ENCODE peak calls at places on chromosomes 5 and 9, in seven cellular contexts. C is IMR-90, U is mesendoderm, F is H1, X is mesenchymal stem cell, E is neuronal stem cell, J is trophoblast cell. N is an unnamed sample.

GRCh38 chr9:111300140-111300735 is 29.8 kb downstream of the OR2K2 start:
- DNase-seq in C (no peak), U (peak), F (no peak), X (no peak), E (no peak), J (no peak), N (no peak)

GRCh38 chr5:119412828-119413227 is 39.5 kb upstream of the HSD17B4 start:
- DNase-seq in C (no peak), U (no peak), F (no peak), X (no peak), E (no peak), J (no peak), N (no peak)

GRCh38 chr5:14414007-14414406 is 167.6 kb upstream of the OTULINL start:
- DNase-seq in C (no peak), U (no peak), F (no peak), X (no peak), E (no peak), J (no peak), N (no peak)

GRCh38 chr5:103469288-103470065 is 93.1 kb downstream of the NUDT12 start:
- DNase-seq in C (peak), U (no peak), F (no peak), X (peak), E (no peak), J (no peak), N (no peak)

GRCh38 chr9:35660966-35661413 is 2.9 kb downstream of the CCDC107 start:
- DNase-seq in C (peak), U (peak), F (no peak), X (peak), E (no peak), J (no peak), N (no peak)

GRCh38 chr5:41057231-41057630 is 13.9 kb downstream of the MROH2B start:
- DNase-seq in C (no peak), U (no peak), F (no peak), X (no peak), E (no peak), J (no peak), N (no peak)

GRCh38 chr9:72480931-72481330 is 40.5 kb upstream of the TMC1 start:
- DNase-seq in C (peak), U (no peak), F (no peak), X (peak), E (no peak), J (no peak), N (no peak)

GRCh38 chr5:127941646-127942045 is 141.9 kb upstream of the SLC12A2 start:
- DNase-seq in C (no peak), U (no peak), F (no peak), X (peak), E (peak), J (no peak), N (no peak)

GRCh38 chr5:35742006-35742405 is 114.7 kb upstream of the IL7R start:
- DNase-seq in C (no peak), U (no peak), F (no peak), X (no peak), E (no peak), J (no peak), N (no peak)

GRCh38 chr5:118651002-118651401 is 337.3 kb downstream of the DTWD2 start:
- DNase-seq in C (no peak), U (no peak), F (no peak), X (no peak), E (no peak), J (no peak), N (no peak)

DNA sequence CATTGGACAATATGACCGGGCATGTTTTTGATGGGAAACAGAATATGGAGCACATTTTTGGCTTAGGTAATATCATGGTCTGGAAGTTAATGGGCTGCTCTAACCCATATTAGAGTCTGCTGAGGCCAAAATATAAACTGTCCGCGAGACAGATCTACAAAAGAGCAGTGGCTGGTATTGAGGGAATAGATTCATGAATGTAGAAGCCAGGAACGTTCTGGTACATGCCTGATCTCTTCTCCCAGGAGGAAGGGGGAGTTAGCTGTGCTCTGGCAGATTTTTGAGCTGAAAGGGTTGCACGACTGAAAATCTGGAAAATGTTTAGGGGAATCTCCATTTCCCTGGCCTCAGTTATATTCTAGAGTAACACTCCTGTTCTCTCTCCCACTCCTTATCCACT is 42.9 kb upstream of the ZFR start:
- DNase-seq in C (no peak), U (no peak), F (no peak), X (no peak), E (no peak), J (no peak), N (no peak)
- H2BK120ac ChIP-seq in C (no peak), U (no peak), F (no peak), X (no peak), E (no peak), J (no peak), N (no peak)

DNA sequence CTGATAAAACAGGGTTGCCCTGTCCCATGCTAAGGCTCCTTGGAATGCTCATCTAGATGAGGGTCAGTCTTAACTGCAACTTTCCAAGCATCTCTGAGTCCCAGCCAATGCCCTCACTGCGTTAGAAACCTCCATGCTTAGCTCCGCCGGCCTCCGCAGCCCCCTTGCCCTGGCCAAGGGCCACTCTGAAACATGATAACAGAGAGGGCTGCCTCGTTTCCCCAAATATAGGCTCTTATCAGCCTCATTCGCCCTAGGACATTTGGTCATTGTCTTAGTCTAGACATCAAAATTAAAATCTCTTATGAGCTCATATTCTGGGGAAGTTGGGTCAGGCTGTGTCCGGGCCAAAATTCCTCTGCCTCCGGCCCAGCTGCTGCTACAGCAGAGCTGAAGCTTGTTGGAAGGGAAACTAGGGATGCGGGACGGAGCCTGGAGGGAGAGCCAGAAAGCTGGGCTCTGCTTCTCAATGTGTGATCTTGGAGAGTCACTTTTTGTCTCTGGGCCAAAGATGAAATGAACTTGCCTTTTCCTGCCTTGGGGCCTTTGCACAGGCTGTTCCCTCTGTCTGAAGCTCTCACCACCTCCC is 191.2 kb downstream of the RGS3 start:
- DNase-seq in C (no peak), U (no peak), F (no peak), X (no peak), E (no peak), J (peak), N (no peak)
- H2BK120ac ChIP-seq in C (peak), U (no peak), F (no peak), X (no peak), E (no peak), J (peak), N (no peak)

GRCh38 chr5:171956870-171957501 is 49.5 kb downstream of the FBXW11 start:
- DNase-seq in C (no peak), U (no peak), F (no peak), X (no peak), E (no peak), J (no peak), N (no peak)

GRCh38 chr5:171953860-171954701 is 52.4 kb downstream of the FBXW11 start:
- DNase-seq in C (peak), U (peak), F (no peak), X (peak), E (no peak), J (peak), N (no peak)

GRCh38 chr5:171955761-171956160 is 50.7 kb downstream of the FBXW11 start:
- DNase-seq in C (no peak), U (no peak), F (no peak), X (no peak), E (no peak), J (no peak), N (no peak)

GRCh38 chr5:171956314-171956713 is 50.1 kb downstream of the FBXW11 start:
- DNase-seq in C (no peak), U (no peak), F (no peak), X (no peak), E (no peak), J (no peak), N (no peak)

DNA sequence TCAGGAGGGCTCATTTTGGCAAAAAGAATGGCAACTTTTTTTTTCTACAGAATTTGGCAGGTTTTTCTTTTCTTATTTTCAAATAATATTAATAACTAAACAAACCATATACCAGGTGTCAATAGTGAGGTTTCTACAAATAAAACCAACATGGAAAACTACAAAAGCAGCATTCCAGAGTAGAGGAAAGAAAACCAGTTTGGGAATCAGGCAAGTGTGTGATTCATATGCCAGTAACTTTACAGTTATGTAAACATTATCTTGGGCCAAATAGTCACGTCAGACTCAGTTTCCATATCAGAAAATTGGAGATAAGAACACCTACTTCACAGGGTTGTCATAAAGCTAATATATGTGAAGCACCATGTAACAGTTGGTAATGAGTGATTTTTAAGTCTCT is 51.7 kb downstream of the FBXW11 start:
- DNase-seq in C (peak), U (no peak), F (no peak), X (peak), E (no peak), J (peak), N (no peak)
- H2BK120ac ChIP-seq in C (no peak), U (no peak), F (no peak), X (no peak), E (no peak), J (no peak), N (no peak)

DNA sequence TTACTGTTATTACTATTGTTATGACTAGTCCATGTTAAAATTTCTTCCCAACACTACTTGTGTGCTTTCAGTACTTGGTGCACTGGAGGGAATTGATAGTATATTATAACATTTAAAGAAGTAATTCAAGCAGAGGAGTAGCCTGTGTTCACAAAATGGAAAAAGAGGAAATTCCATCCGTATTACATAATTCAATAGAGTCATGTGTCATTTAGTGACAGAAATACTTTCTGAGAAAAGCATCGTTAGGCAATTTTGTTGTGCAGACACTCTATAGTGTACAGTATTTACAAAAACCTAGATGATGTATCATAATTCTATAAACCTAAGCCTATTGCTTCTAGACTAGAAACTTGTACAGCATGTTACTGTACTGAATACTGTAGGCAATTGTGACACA is 78.3 kb upstream of the PCSK5 start:
- DNase-seq in C (no peak), U (no peak), F (no peak), X (peak), E (no peak), J (no peak), N (no peak)
- H2BK120ac ChIP-seq in C (no peak), U (no peak), F (no peak), X (no peak), E (no peak), J (no peak), N (no peak)

DNA sequence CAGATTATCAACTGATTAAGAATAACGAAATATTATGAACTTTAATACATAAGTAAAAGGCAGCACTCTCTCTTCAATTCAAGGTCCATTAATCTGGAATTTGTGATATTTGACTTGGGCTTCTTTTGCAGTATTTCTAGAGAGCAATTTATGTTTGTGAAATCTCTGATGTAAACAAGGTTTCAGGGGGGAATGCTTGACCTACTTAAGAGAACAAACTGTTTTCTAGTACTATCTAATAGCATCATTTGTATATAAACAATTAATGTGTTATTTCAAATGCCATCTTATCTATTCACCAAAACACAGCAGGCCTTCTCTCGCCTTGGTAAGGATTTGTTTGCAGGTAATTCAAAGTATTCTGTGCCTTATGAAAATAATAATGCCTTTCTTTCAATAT is 103.6 kb upstream of the FST start:
- DNase-seq in C (no peak), U (no peak), F (no peak), X (peak), E (no peak), J (no peak), N (no peak)
- H2BK120ac ChIP-seq in C (no peak), U (no peak), F (no peak), X (no peak), E (no peak), J (no peak), N (no peak)